ENCODE peak calls at places on chromosomes 5 and 9, in ten cellular contexts. I, B, O, X, N, Q, F, M, T and J are unnamed samples.

GRCh38 chr9:130452835-130453234 is 8.1 kb downstream of the ASS1 start:
- DNase-seq in I (no peak), B (no peak), O (no peak), X (no peak), N (no peak), Q (no peak), F (no peak), M (no peak), T (no peak), J (no peak)

GRCh38 chr5:38420246-38420645 is 136.2 kb downstream of the LIFR start:
- DNase-seq in I (no peak), B (no peak), O (no peak), X (peak), N (no peak), Q (peak), F (no peak), M (no peak), T (no peak), J (no peak)

GRCh38 chr9:81146684-81147337 is 542.5 kb downstream of the TLE1 start:
- DNase-seq in I (no peak), B (no peak), O (no peak), X (peak), N (peak), Q (peak), F (peak), M (no peak), T (no peak), J (no peak)

GRCh38 chr5:173228107-173228506 is 6.9 kb downstream of the NKX2-5 start:
- DNase-seq in I (no peak), B (no peak), O (no peak), X (no peak), N (no peak), Q (no peak), F (no peak), M (no peak), T (no peak), J (no peak)

GRCh38 chr5:999724-1000123 is 8.9 kb upstream of the NKD2 start:
- DNase-seq in I (peak), B (no peak), O (peak), X (no peak), N (no peak), Q (no peak), F (no peak), M (no peak), T (no peak), J (no peak)

GRCh38 chr9:115022760-115023434 is 92.5 kb upstream of the TNFSF8 start:
- DNase-seq in I (no peak), B (no peak), O (no peak), X (peak), N (peak), Q (peak), F (no peak), M (no peak), T (no peak), J (no peak)

GRCh38 chr5:3025392-3025791 is 273.9 kb upstream of the IRX2 start:
- DNase-seq in I (no peak), B (no peak), O (no peak), X (no peak), N (no peak), Q (no peak), F (no peak), M (no peak), T (no peak), J (peak)

GRCh38 chr9:93194584-93194983 is 10.6 kb downstream of the WNK2 start:
- DNase-seq in I (no peak), B (no peak), O (no peak), X (no peak), N (no peak), Q (no peak), F (no peak), M (no peak), T (no peak), J (no peak)

GRCh38 chr9:16572005-16572727 is 298.3 kb downstream of the BNC2 start:
- DNase-seq in I (no peak), B (no peak), O (no peak), X (no peak), N (no peak), Q (peak), F (no peak), M (no peak), T (no peak), J (no peak)

GRCh38 chr9:116098476-116098875 is 55.1 kb upstream of the PAPPA start:
- DNase-seq in I (no peak), B (no peak), O (no peak), X (no peak), N (no peak), Q (no peak), F (no peak), M (no peak), T (no peak), J (no peak)

GRCh38 chr9:18190671-18191374 is 283.1 kb upstream of the ADAMTSL1 start:
- DNase-seq in I (no peak), B (no peak), O (no peak), X (peak), N (no peak), Q (no peak), F (no peak), M (peak), T (no peak), J (no peak)

GRCh38 chr5:88660947-88661869 is 221.8 kb downstream of the MEF2C start:
- DNase-seq in I (no peak), B (peak), O (no peak), X (peak), N (no peak), Q (peak), F (peak), M (peak), T (peak), J (peak)

GRCh38 chr5:134638760-134639201 is 6.2 kb upstream of the SAR1B start:
- DNase-seq in I (peak), B (no peak), O (no peak), X (no peak), N (no peak), Q (no peak), F (no peak), M (no peak), T (no peak), J (no peak)